ENCODE peak calls at places on chromosomes 1 and 21, in six cellular contexts. B is IMR-90, N is HepG2, U is HCT116, H is K562, L is endothelial cell of umbilical vein. I is an unnamed sample.
A peak's percentile ranks its signal among the peaks of the same experiment; 100 is the strongest.

GRCh38 chr1:38046884-38047602 is 450 bp upstream of the POU3F1 start:
- DNase-seq in B (peak; percentile 67), N (peak; percentile 47), U (peak; percentile 38), H (peak; percentile 97), L (peak; percentile 71), I (no peak)

GRCh38 chr1:5915587-5916571 is 76.3 kb downstream of the NPHP4 start:
- DNase-seq in B (peak; percentile 65), N (peak; percentile 30), U (peak; percentile 6), H (peak; percentile 58), L (peak; percentile 40), I (no peak)

GRCh38 chr1:224730950-224731349 is 114.8 kb downstream of the CNIH3 start:
- DNase-seq in B (peak; percentile 22), N (no peak), U (no peak), H (no peak), L (no peak), I (no peak)

GRCh38 chr1:175169305-175170018 is 23.1 kb downstream of the KIAA0040 start:
- DNase-seq in B (no peak), N (no peak), U (peak; percentile 81), H (no peak), L (peak; percentile 94), I (no peak)

GRCh38 chr1:18486195-18486594 is 5.5 kb downstream of the KLHDC7A start:
- DNase-seq in B (no peak), N (peak; percentile 63), U (no peak), H (peak; percentile 55), L (no peak), I (peak; percentile 19)

GRCh38 chr1:94045465-94046056 is 75.4 kb downstream of the ABCA4 start:
- DNase-seq in B (peak; percentile 92), N (peak; percentile 83), U (peak; percentile 91), H (peak; percentile 63), L (peak; percentile 97), I (peak; percentile 81)

GRCh38 chr21:14900058-14900457 is 164.7 kb downstream of the NRIP1 start:
- DNase-seq in B (peak; percentile 80), N (no peak), U (no peak), H (no peak), L (peak; percentile 10), I (no peak)

GRCh38 chr1:86776108-86776507 is 71.7 kb downstream of the SH3GLB1 start:
- DNase-seq in B (no peak), N (no peak), U (no peak), H (no peak), L (no peak), I (no peak)

GRCh38 chr1:40974945-40975344 is 4.6 kb upstream of the CTPS1 start:
- DNase-seq in B (no peak), N (no peak), U (no peak), H (peak; percentile 39), L (no peak), I (no peak)

GRCh38 chr1:246497331-246497915 is 9.7 kb downstream of the SMYD3 start:
- DNase-seq in B (peak; percentile 79), N (peak; percentile 72), U (peak; percentile 60), H (peak; percentile 62), L (peak; percentile 77), I (no peak)

GRCh38 chr21:36320421-36321324 is 676 bp downstream of the MORC3 start:
- DNase-seq in B (peak; percentile 73), N (peak; percentile 35), U (peak; percentile 28), H (peak; percentile 79), L (peak; percentile 84), I (no peak)
- TF ChIP-seq POLR2A in B (peak; percentile 20), N (peak; percentile 58), U (peak; percentile 36), H (peak; percentile 67), L (peak; percentile 44), I (peak; percentile 45)

GRCh38 chr1:25781130-25781433 is 18.9 kb upstream of the SELENON start:
- DNase-seq in B (no peak), N (no peak), U (no peak), H (no peak), L (no peak), I (no peak)
- H2AFZ ChIP-seq in B (no peak overlapping the region), N (no peak overlapping the region), U (no peak overlapping the region), H (no peak overlapping the region), L (no peak overlapping the region), I (no peak overlapping the region)

GRCh38 chr1:23344111-23344986 is at the start of gene HNRNPR:
- DNase-seq in B (peak; percentile 100), N (peak; percentile 99), U (peak; percentile 100), H (peak; percentile 100), L (peak; percentile 100), I (peak; percentile 100)
- TF ChIP-seq POLR2A in B (no peak), N (peak; percentile 83), U (peak; percentile 63), H (peak; percentile 92), L (peak; percentile 87), I (peak; percentile 87)

GRCh38 chr1:202283991-202284390 is 57.7 kb downstream of the UBE2T start:
- DNase-seq in B (peak; percentile 74), N (no peak), U (no peak), H (no peak), L (peak; percentile 44), I (no peak)

GRCh38 chr1:202281316-202282016 is 60.3 kb downstream of the UBE2T start:
- DNase-seq in B (peak; percentile 81), N (no peak), U (no peak), H (no peak), L (peak; percentile 63), I (no peak)

GRCh38 chr1:202282017-202282335 is 59.8 kb downstream of the UBE2T start:
- DNase-seq in B (no peak), N (no peak), U (no peak), H (no peak), L (no peak), I (no peak)

GRCh38 chr1:202282596-202283283 is 59.0 kb downstream of the UBE2T start:
- DNase-seq in B (no peak), N (no peak), U (no peak), H (no peak), L (no peak), I (no peak)

GRCh38 chr1:202283379-202283844 is 58.3 kb downstream of the UBE2T start:
- DNase-seq in B (peak; percentile 75), N (no peak), U (peak; percentile 27), H (no peak), L (no peak), I (no peak)
- H2AFZ ChIP-seq in B (peak overlapping the region; percentile 5), N (no peak overlapping the region), U (no peak overlapping the region), H (no peak overlapping the region), L (no peak overlapping the region), I (no peak overlapping the region)

GRCh38 chr1:39408641-39409054 is 82.8 kb upstream of the BMP8A start:
- DNase-seq in B (peak; percentile 92), N (peak; percentile 93), U (peak; percentile 84), H (peak; percentile 99), L (peak; percentile 97), I (peak; percentile 93)
- TF ChIP-seq POLR2A in B (no peak), N (no peak), U (no peak), H (no peak), L (peak; percentile 4), I (no peak)

GRCh38 chr1:209433649-209434031 is 149.9 kb upstream of the CAMK1G start:
- DNase-seq in B (no peak), N (no peak), U (no peak), H (no peak), L (no peak), I (no peak)
- H2AFZ ChIP-seq in B (no peak overlapping the region), N (no peak overlapping the region), U (no peak overlapping the region), H (no peak overlapping the region), L (no peak overlapping the region), I (no peak overlapping the region)

GRCh38 chr1:201480231-201481003 is 11.4 kb upstream of the PHLDA3 start:
- DNase-seq in B (no peak), N (peak; percentile 71), U (peak; percentile 92), H (peak; percentile 95), L (no peak), I (peak; percentile 91)
- TF ChIP-seq POLR2A in B (no peak), N (no peak), U (no peak), H (no peak), L (no peak), I (no peak)

DNA sequence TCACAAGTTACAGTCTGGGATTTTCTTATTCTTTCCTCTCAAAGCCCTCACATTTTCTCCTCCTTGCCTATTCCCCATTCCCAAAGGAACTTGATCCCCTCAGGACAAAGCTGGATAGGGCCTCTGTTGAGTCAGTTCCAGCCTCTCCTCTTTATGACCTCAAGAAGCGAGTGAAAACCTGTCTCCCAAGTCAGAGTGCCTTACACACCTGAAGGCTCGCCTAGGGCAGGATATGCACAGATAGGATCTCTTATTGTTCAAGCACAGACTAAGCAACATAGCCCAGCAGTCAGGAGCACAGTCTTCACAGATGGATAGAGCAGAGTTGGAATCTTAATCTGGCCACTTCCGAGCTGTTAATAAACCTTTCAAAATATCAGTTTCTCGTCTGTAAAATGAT is 60.8 kb upstream of the PRRC2C start:
- DNase-seq in B (no peak), N (no peak), U (no peak), H (no peak), L (no peak), I (no peak)
- H2AFZ ChIP-seq in B (no peak overlapping the region), N (no peak overlapping the region), U (no peak overlapping the region), H (no peak overlapping the region), L (no peak overlapping the region), I (no peak overlapping the region)

I was measured in H1.